ENCODE peak calls at places on chromosomes 4 and X, in eight cellular contexts. P is left ventricle myocardium inferior, H is tibial nerve, Q is HepG2, Z is heart left ventricle, G is AG09309, W is body of pancreas, L is RWPE1. F is an unnamed sample.
A peak's percentile ranks its signal among the peaks of the same experiment; 100 is the strongest.

GRCh38 chrX:55488268-55488558 is 1.4 kb downstream of the USP51 start:
- DNase-seq in H (no peak), P (no peak), G (no peak), L (no peak), W (no peak), Q (no peak), Z (no peak), F (no peak)

GRCh38 chr4:28277931-28278330 is 1417.3 kb downstream of the STIM2 start:
- DNase-seq in Q (no peak), L (no peak), W (no peak), P (no peak), H (no peak), G (no peak), Z (no peak), F (no peak)

GRCh38 chr4:169774466-169775445 is 17.0 kb upstream of the HPF1 start:
- DNase-seq in G (no peak), L (no peak), W (peak; percentile 16), Z (no peak), Q (no peak), P (no peak), H (no peak), F (peak; percentile 53)

GRCh38 chrX:3518870-3519269 is 172.4 kb upstream of the MXRA5 start:
- DNase-seq in Z (peak; percentile 24), Q (peak; percentile 2), H (no peak), L (peak; percentile 77), G (peak; percentile 95), P (peak; percentile 15), W (no peak), F (no peak)

GRCh38 chr4:163495900-163496299 is 1.4 kb downstream of the TMA16 start:
- DNase-seq in Q (no peak), L (no peak), H (no peak), P (no peak), W (no peak), Z (no peak), G (no peak), F (no peak)

GRCh38 chr4:102247041-102247440 is 98.2 kb downstream of the SLC39A8 start:
- DNase-seq in W (no peak), Z (no peak), P (no peak), G (no peak), Q (no peak), L (no peak), H (no peak), F (no peak)

GRCh38 chr4:87926554-87927098 is 48.9 kb upstream of the SPP1 start:
- DNase-seq in Z (no peak), G (no peak), H (no peak), P (no peak), W (no peak), Q (no peak), L (no peak), F (no peak)

GRCh38 chrX:150587585-150588503 is 19.4 kb downstream of the MTM1 start:
- DNase-seq in H (peak; percentile 13), Q (no peak), W (no peak), Z (no peak), P (no peak), L (no peak), G (no peak), F (peak; percentile 38)

GRCh38 chrX:819684-820083 is 189.1 kb downstream of the SHOX start:
- DNase-seq in Q (no peak), G (no peak), W (no peak), P (no peak), L (no peak), H (no peak), Z (no peak), F (no peak)

GRCh38 chr4:28490669-28491068 is 1630.0 kb downstream of the STIM2 start:
- DNase-seq in L (no peak), Z (no peak), Q (no peak), W (no peak), H (no peak), G (no peak), P (no peak), F (no peak)

GRCh38 chrX:413322-414201 is 26.9 kb upstream of the PPP2R3B start:
- DNase-seq in H (no peak), W (no peak), G (no peak), P (peak; percentile 72), Q (no peak), Z (peak; percentile 63), L (no peak), F (peak; percentile 30)

GRCh38 chr4:53497446-53498069 is 93.7 kb downstream of the LNX1 start:
- DNase-seq in H (peak; percentile 56), G (no peak), Z (peak; percentile 38), Q (peak; percentile 53), P (peak; percentile 48), L (no peak), W (peak; percentile 28), F (no peak)

GRCh38 chr4:68865760-68866159 is 50.0 kb downstream of the UGT2B10 start:
- DNase-seq in Q (no peak), H (no peak), G (no peak), L (no peak), W (no peak), Z (no peak), P (no peak), F (no peak)

GRCh38 chr4:73456177-73457022 is 20.4 kb downstream of the AFP start:
- DNase-seq in W (no peak), P (no peak), Z (no peak), L (no peak), H (no peak), G (no peak), Q (no peak), F (no peak)

GRCh38 chrX:31604629-31605221 is 532.9 kb upstream of the FTHL17 start:
- DNase-seq in G (no peak), H (no peak), L (no peak), P (no peak), Q (no peak), W (no peak), Z (no peak), F (no peak)

GRCh38 chr4:176775326-176775725 is 17.4 kb downstream of the VEGFC start:
- DNase-seq in Z (no peak), L (no peak), P (no peak), Q (no peak), W (no peak), H (no peak), G (no peak), F (no peak)

GRCh38 chr4:2536193-2537010 is at the start of gene FAM193A:
- DNase-seq in P (peak; percentile 99), Z (peak; percentile 99), W (peak; percentile 99), L (peak; percentile 91), Q (peak; percentile 96), H (peak; percentile 94), G (peak; percentile 98), F (peak; percentile 98)

GRCh38 chr4:2535386-2536192 is 858 bp upstream of the FAM193A start:
- DNase-seq in Z (peak; percentile 53), Q (peak; percentile 42), L (no peak), G (no peak), P (peak; percentile 50), H (no peak), W (no peak), F (peak; percentile 62)

GRCh38 chr4:2537011-2537830 is 774 bp downstream of the FAM193A start:
- DNase-seq in Q (peak; percentile 44), H (no peak), L (peak; percentile 14), P (peak; percentile 37), Z (peak; percentile 23), W (peak; percentile 55), G (no peak), F (peak; percentile 49)

GRCh38 chr4:2534904-2535385 is 1.5 kb upstream of the FAM193A start:
- DNase-seq in G (no peak), W (no peak), Z (no peak), L (no peak), H (no peak), Q (peak; percentile 47), P (no peak), F (no peak)
- TF ChIP-seq CTCF in G (no peak), W (no peak), Z (no peak), L (no peak), H (no peak), Q (no peak), P (no peak), F (no peak)

GRCh38 chr4:111943796-111944203 is 201.5 kb upstream of the FAM241A start:
- DNase-seq in H (no peak), P (no peak), L (peak; percentile 65), Z (no peak), Q (peak; percentile 28), W (peak; percentile 51), G (no peak), F (peak; percentile 54)
- TF ChIP-seq CTCF in H (peak; percentile 9), P (peak; percentile 33), L (no peak), Z (no peak), Q (peak; percentile 54), W (peak; percentile 32), G (peak; percentile 44), F (peak; percentile 53)

DNA sequence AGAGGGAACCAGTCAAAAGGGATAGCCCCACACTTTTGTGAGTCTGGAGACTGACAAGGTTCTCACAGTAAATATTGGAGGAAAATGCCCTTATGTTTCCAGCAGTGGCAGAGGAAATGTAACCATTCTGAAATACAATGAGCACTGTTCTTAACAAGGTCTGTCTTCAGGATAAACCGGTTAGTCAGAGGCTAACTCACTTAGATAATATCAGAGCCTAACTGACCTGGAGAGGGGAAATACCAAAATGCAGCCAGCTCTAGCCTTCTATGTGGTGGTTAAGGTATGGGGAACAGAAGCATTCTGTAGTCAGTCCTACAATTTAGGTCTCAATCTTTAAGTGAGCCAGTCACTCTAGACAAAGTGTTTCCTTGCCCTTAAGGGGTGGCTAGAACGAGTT is 70.8 kb downstream of the TBCK start:
- DNase-seq in Z (no peak), L (peak; percentile 26), P (no peak), H (no peak), G (no peak), W (no peak), Q (peak; percentile 19), F (no peak)
- TF ChIP-seq CTCF in Z (no peak), L (no peak), P (no peak), H (no peak), G (no peak), W (no peak), Q (no peak), F (no peak)

GRCh38 chr4:109979932-109980717 is 67.4 kb downstream of the EGF start:
- DNase-seq in L (peak; percentile 55), Q (no peak), G (peak; percentile 42), H (no peak), W (no peak), P (no peak), Z (no peak), F (no peak)

GRCh38 chr4:109976189-109976588 is 63.5 kb downstream of the EGF start:
- DNase-seq in Q (no peak), P (no peak), H (no peak), L (no peak), Z (no peak), W (no peak), G (no peak), F (no peak)

GRCh38 chr4:109981936-109982335 is 69.3 kb downstream of the EGF start:
- DNase-seq in W (no peak), H (no peak), P (no peak), G (no peak), Q (no peak), L (no peak), Z (no peak), F (no peak)

GRCh38 chr4:109977854-109978501 is 65.3 kb downstream of the EGF start:
- DNase-seq in L (peak; percentile 45), Z (no peak), H (no peak), P (no peak), G (peak; percentile 24), W (no peak), Q (peak; percentile 18), F (no peak)

GRCh38 chr4:109978704-109979103 is 66.0 kb downstream of the EGF start:
- DNase-seq in Z (no peak), P (no peak), G (no peak), H (no peak), L (no peak), Q (no peak), W (no peak), F (no peak)
- TF ChIP-seq CTCF in Z (no peak), P (no peak), G (no peak), H (no peak), L (no peak), Q (no peak), W (no peak), F (peak; percentile 47)

F was measured in endothelial cell.